ENCODE peak calls at places on chromosomes 6 and 20, in four cellular contexts. W is K562, Z is GM12891, E is GM12878. T is an unnamed sample.
A peak's percentile ranks its signal among the peaks of the same experiment; 100 is the strongest.

GRCh38 chr6:154463573-154464419 is 46.7 kb downstream of the CNKSR3 start:
- DNase-seq in W (no peak), Z (no peak), E (no peak), T (no peak)

GRCh38 chr6:129340983-129341382 is 369.0 kb downstream of the ARHGAP18 start:
- DNase-seq in W (no peak), Z (no peak), E (no peak), T (no peak)

GRCh38 chr6:106747139-106747538 is 117.8 kb downstream of the QRSL1 start:
- DNase-seq in W (no peak), Z (no peak), E (no peak), T (no peak)

GRCh38 chr6:134466751-134467525 is 149.0 kb upstream of the SGK1 start:
- DNase-seq in W (no peak), Z (no peak), E (no peak), T (no peak)

GRCh38 chr6:170522565-170523183 is 30.4 kb downstream of the PSMB1 start:
- DNase-seq in W (peak; percentile 36), Z (no peak), E (no peak), T (peak; percentile 36)

GRCh38 chr6:120935007-120935406 is 399.3 kb downstream of the TBC1D32 start:
- DNase-seq in W (no peak), Z (no peak), E (no peak), T (no peak)

GRCh38 chr6:78492351-78493010 is 374.9 kb upstream of the IRAK1BP1 start:
- DNase-seq in W (no peak), Z (no peak), E (no peak), T (no peak)

GRCh38 chr6:128479991-128480390 is 40.4 kb downstream of the PTPRK start:
- DNase-seq in W (no peak), Z (no peak), E (no peak), T (no peak)

GRCh38 chr6:46626228-46626909 is 26.2 kb downstream of the CYP39A1 start:
- DNase-seq in W (peak; percentile 19), Z (no peak), E (peak; percentile 7), T (no peak)

GRCh38 chr20:46350201-46350985 is 42.1 kb upstream of the CDH22 start:
- DNase-seq in W (peak; percentile 91), Z (peak; percentile 77), E (peak; percentile 54), T (no peak)

GRCh38 chr6:65760285-65760684 is 53.3 kb upstream of the EYS start:
- DNase-seq in W (no peak), Z (no peak), E (no peak), T (no peak)

GRCh38 chr6:137588472-137588871 is 94.3 kb upstream of the OLIG3 start:
- DNase-seq in W (no peak), Z (no peak), E (no peak), T (no peak)

GRCh38 chr6:137590684-137591083 is 96.5 kb upstream of the OLIG3 start:
- DNase-seq in W (no peak), Z (no peak), E (no peak), T (no peak)

GRCh38 chr6:137589067-137589848 is 95.1 kb upstream of the OLIG3 start:
- DNase-seq in W (peak; percentile 65), Z (peak; percentile 41), E (peak; percentile 74), T (peak; percentile 54)
- TF ChIP-seq SPI1 in W (no peak), Z (no peak), E (no peak), T (no peak)

DNA sequence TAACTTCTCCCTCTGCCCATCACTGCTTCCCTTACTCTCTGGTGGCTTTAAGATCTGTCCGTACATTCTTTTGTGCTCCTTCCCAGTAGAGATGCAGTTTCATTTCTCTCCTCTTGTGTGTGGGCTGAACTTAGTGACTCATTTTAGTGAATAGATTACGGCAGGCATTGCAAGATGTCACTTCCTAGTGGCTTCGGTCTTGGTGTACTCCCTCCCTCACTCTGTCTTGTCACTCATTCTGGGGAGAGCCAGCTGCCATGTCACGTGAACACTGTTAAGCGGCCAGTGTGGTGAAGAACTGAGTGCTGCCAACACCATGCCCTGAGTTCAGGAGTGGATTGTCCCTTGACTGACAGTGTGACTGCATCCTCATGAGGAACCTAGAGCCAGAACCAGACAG is 115.9 kb downstream of the OTOR start:
- DNase-seq in W (no peak), Z (no peak), E (peak; percentile 8), T (peak; percentile 35)
- TF ChIP-seq SPI1 in W (no peak), Z (no peak), E (no peak), T (no peak)

GRCh38 chr6:148240463-148240845 is 102.2 kb upstream of the SASH1 start:
- DNase-seq in W (no peak), Z (no peak), E (no peak), T (no peak)
- TF ChIP-seq SPI1 in W (no peak), Z (no peak), E (no peak), T (no peak)

GRCh38 chr6:126805861-126806260 is 312.6 kb upstream of the RSPO3 start:
- DNase-seq in W (no peak), Z (no peak), E (no peak), T (no peak)
- TF ChIP-seq SPI1 in W (no peak), Z (no peak), E (no peak), T (no peak)

GRCh38 chr6:157562997-157563396 is 182.0 kb downstream of the ZDHHC14 start:
- DNase-seq in W (no peak), Z (no peak), E (no peak), T (no peak)
- TF ChIP-seq SPI1 in W (no peak), Z (no peak), E (no peak), T (no peak)

GRCh38 chr6:95318137-95318536 is 259.2 kb upstream of the MANEA start:
- DNase-seq in W (no peak), Z (no peak), E (no peak), T (no peak)

GRCh38 chr6:95325858-95326257 is 251.5 kb upstream of the MANEA start:
- DNase-seq in W (no peak), Z (no peak), E (no peak), T (no peak)

DNA sequence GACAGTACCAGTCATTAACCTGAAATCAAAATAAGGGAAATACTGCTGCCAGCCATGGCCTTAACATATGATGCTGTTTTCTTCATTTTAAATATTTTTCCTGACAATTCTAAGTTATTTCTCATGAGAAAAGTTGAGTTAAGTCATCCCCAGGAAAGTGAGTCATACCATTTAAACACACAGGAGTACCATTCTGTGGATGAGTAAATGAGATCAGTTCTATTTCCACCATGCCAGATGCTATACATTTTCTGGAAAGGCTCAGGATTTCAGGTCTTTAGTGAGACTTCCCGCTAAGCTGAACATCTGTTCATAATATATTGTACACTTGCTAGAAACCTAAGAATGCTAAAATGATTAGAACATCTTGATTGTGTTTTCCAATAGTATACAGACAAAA is 256.2 kb upstream of the MANEA start:
- DNase-seq in W (no peak), Z (no peak), E (no peak), T (no peak)
- TF ChIP-seq SPI1 in W (no peak), Z (no peak), E (no peak), T (no peak)

GRCh38 chr20:40525356-40525755 is 163.7 kb downstream of the MAFB start:
- DNase-seq in W (no peak), Z (no peak), E (no peak), T (no peak)

GRCh38 chr20:40519928-40520327 is 169.1 kb downstream of the MAFB start:
- DNase-seq in W (no peak), Z (no peak), E (no peak), T (no peak)

GRCh38 chr20:40521962-40522361 is 167.1 kb downstream of the MAFB start:
- DNase-seq in W (no peak), Z (no peak), E (no peak), T (no peak)

GRCh38 chr20:40522405-40522804 is 166.6 kb downstream of the MAFB start:
- DNase-seq in W (no peak), Z (no peak), E (no peak), T (no peak)

GRCh38 chr20:40524071-40524470 is 165.0 kb downstream of the MAFB start:
- DNase-seq in W (no peak), Z (no peak), E (no peak), T (no peak)
- TF ChIP-seq SPI1 in W (no peak), Z (no peak), E (no peak), T (no peak)

DNA sequence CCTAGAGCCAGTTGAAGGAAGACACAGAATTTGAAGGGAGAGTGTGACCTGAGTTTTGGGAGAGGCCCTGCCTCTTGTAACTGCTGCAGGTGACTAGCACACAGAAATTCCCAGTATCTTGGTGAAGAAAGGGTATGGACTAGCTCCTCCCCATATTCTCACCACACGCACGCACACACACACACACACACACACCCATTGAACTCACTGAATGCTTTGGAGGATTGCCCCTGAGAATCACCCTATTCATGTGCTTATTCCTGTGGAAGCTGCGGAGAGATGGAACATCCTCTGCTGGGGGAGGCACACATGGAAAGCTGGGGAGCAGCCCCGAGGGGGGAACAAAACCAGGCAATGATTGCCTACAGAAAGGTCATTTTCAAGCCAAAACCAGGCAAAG is 6.2 kb upstream of the LMBRD1 start:
- DNase-seq in W (no peak), Z (no peak), E (no peak), T (no peak)
- TF ChIP-seq SPI1 in W (no peak), Z (no peak), E (no peak), T (no peak)

GRCh38 chr20:1335961-1336698 is 7.2 kb upstream of the SDCBP2 start:
- DNase-seq in W (no peak), Z (no peak), E (no peak), T (no peak)

GRCh38 chr20:1338801-1339200 is 9.9 kb upstream of the SDCBP2 start:
- DNase-seq in W (no peak), Z (no peak), E (no peak), T (no peak)

GRCh38 chr20:1337441-1337840 is 8.5 kb upstream of the SDCBP2 start:
- DNase-seq in W (no peak), Z (no peak), E (no peak), T (no peak)

GRCh38 chr20:1338096-1338495 is 9.2 kb upstream of the SDCBP2 start:
- DNase-seq in W (no peak), Z (no peak), E (no peak), T (no peak)

GRCh38 chr20:1336699-1337387 is 7.9 kb upstream of the SDCBP2 start:
- DNase-seq in W (no peak), Z (no peak), E (no peak), T (no peak)
- TF ChIP-seq SPI1 in W (no peak), Z (no peak), E (no peak), T (no peak)